ENCODE peak calls at places on chromosome 6, in eight cellular contexts. A is fibroblast of lung, R is transverse colon, U is colonic mucosa, B is body of pancreas, Q is mesenchymal stem cell, S is SK-N-SH, H is OCI-LY7. G is an unnamed sample. For H3K4me1, the result is how much of the 10 kb centered on the place peaks cover.

GRCh38 chr6:13485303-13485702 is 2.1 kb downstream of the GFOD1 start:
- DNase-seq in B (no peak), H (no peak), R (no peak), U (no peak), S (no peak), A (no peak), Q (no peak), G (no peak)

GRCh38 chr6:54244430-54244829 is 63.8 kb upstream of the TINAG start:
- DNase-seq in H (peak), B (no peak), Q (peak), U (no peak), R (no peak), A (peak), S (peak), G (peak)

GRCh38 chr6:114739656-114740055 is 396.8 kb upstream of the HS3ST5 start:
- DNase-seq in Q (no peak), S (no peak), U (no peak), R (no peak), H (no peak), B (no peak), A (no peak), G (no peak)

GRCh38 chr6:79455446-79455845 is 81.8 kb downstream of the LCA5 start:
- DNase-seq in U (no peak), H (no peak), B (no peak), Q (no peak), R (no peak), A (no peak), S (no peak), G (no peak)

GRCh38 chr6:30810813-30811329 is 66.5 kb upstream of the IER3 start:
- DNase-seq in R (peak), B (no peak), H (no peak), U (peak), Q (no peak), A (no peak), S (no peak), G (no peak)

GRCh38 chr6:65071480-65071879 is 635.5 kb downstream of the EYS start:
- DNase-seq in S (no peak), R (no peak), B (no peak), H (no peak), U (no peak), Q (no peak), A (no peak), G (no peak)

GRCh38 chr6:158018851-158019361 is 37.2 kb downstream of the SYNJ2 start:
- DNase-seq in S (no peak), U (no peak), R (no peak), A (peak), Q (peak), B (no peak), H (no peak), G (peak)

GRCh38 chr6:104525677-104526322 is 333.9 kb downstream of the HACE1 start:
- DNase-seq in B (peak), Q (peak), U (peak), H (peak), S (peak), R (peak), A (peak), G (peak)

GRCh38 chr6:168040856-168041496 is 38.0 kb downstream of the FRMD1 start:
- DNase-seq in R (no peak), H (no peak), U (no peak), Q (no peak), A (no peak), B (no peak), S (no peak), G (no peak)

GRCh38 chr6:149896491-149896890 is 1.4 kb downstream of the RAET1E start:
- DNase-seq in S (no peak), H (no peak), U (no peak), B (no peak), R (no peak), A (peak), Q (peak), G (peak)

GRCh38 chr6:144809120-144809519 is 524.0 kb downstream of the UTRN start:
- DNase-seq in A (peak), U (no peak), Q (peak), R (no peak), B (no peak), H (no peak), S (no peak), G (no peak)

GRCh38 chr6:30394139-30394538 is 49.2 kb downstream of the RPP21 start:
- DNase-seq in S (no peak), Q (no peak), H (no peak), B (no peak), R (peak), A (no peak), U (peak), G (no peak)

GRCh38 chr6:90835584-90836212 is 248.8 kb upstream of the MAP3K7 start:
- DNase-seq in A (no peak), U (peak), H (no peak), B (peak), S (no peak), Q (no peak), R (peak), G (no peak)

GRCh38 chr6:13251242-13251641 is 77.1 kb downstream of the TBC1D7 start:
- DNase-seq in R (no peak), Q (no peak), S (no peak), U (no peak), B (no peak), H (no peak), A (no peak), G (no peak)

GRCh38 chr6:80742481-80742880 is 636.0 kb downstream of the BCKDHB start:
- DNase-seq in B (no peak), A (peak), H (peak), Q (peak), U (no peak), S (no peak), R (no peak), G (peak)

GRCh38 chr6:6515691-6516607 is 72.6 kb upstream of the LY86 start:
- DNase-seq in S (no peak), U (no peak), R (no peak), B (no peak), H (no peak), Q (no peak), A (no peak), G (no peak)

GRCh38 chr6:115896538-115897129 is 164.1 kb downstream of the FRK start:
- DNase-seq in Q (peak), A (peak), B (peak), H (peak), U (no peak), S (peak), R (no peak), G (peak)

GRCh38 chr6:106194949-106195919 is 109.1 kb downstream of the PRDM1 start:
- DNase-seq in B (no peak), S (no peak), R (no peak), H (no peak), Q (no peak), A (peak), U (no peak), G (peak)

GRCh38 chr6:43243649-43244321 is 504 bp downstream of the TTBK1 start:
- DNase-seq in B (no peak), Q (no peak), H (no peak), S (peak), A (no peak), R (no peak), U (no peak), G (no peak)

GRCh38 chr6:37125779-37126553 is 44.0 kb upstream of the PIM1 start:
- DNase-seq in R (no peak), H (no peak), Q (no peak), B (no peak), A (peak), U (no peak), S (no peak), G (no peak)
- H3K4me3 ChIP-seq in R (no peak), H (no peak), Q (no peak), B (no peak), A (no peak), U (no peak), S (no peak), G (no peak)

GRCh38 chr6:56807335-56807991 is 147.4 kb upstream of the BEND6 start:
- DNase-seq in R (no peak), A (peak), B (no peak), U (no peak), S (no peak), Q (peak), H (no peak), G (peak)
- H3K4me1 ChIP-seq in R (under half), A (under half), B (under half), U (under half), S (under half), Q (under half), H (under half), G (half or more)

DNA sequence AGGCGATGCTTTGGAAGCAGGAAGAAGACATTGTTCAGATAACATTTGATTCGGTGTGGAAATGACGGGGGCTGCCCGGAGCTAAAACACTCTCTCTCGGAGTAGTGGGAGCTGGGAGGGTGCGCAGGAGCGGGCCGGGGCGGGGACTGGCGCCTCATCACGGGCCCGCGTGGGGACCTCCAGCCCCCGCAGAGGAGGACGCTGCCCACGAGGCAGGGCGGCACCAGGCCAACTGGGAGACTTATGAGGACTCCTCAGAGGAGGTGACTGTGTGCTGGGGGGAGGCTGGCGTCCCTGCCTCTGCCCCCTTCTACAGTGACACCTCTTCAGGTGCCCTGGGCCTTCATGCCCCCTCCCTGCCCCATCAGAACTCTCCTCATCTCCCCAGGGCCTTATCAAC is 15.2 kb downstream of the DDO start:
- DNase-seq in S (no peak), U (no peak), B (no peak), H (no peak), A (no peak), R (no peak), Q (no peak), G (no peak)
- H3K4me3 ChIP-seq in S (no peak), U (peak), B (no peak), H (no peak), A (peak), R (peak), Q (peak), G (peak)

GRCh38 chr6:34961082-34961481 is 72.0 kb downstream of the ANKS1A start:
- DNase-seq in U (no peak), Q (no peak), S (no peak), B (no peak), A (no peak), H (no peak), R (no peak), G (no peak)
- H3K4me1 ChIP-seq in U (under half), Q (under half), S (under half), B (under half), A (under half), H (under half), R (under half), G (under half)

GRCh38 chr6:170434114-170434820 is 118.8 kb downstream of the PSMB1 start:
- DNase-seq in U (no peak), R (no peak), A (peak), B (no peak), Q (no peak), H (no peak), S (no peak), G (no peak)

GRCh38 chr6:170435766-170436165 is 117.3 kb downstream of the PSMB1 start:
- DNase-seq in S (no peak), R (no peak), B (no peak), A (no peak), H (no peak), U (no peak), Q (no peak), G (no peak)

GRCh38 chr6:170436209-170436809 is 116.8 kb downstream of the PSMB1 start:
- DNase-seq in R (no peak), H (no peak), A (no peak), Q (no peak), U (no peak), B (no peak), S (no peak), G (no peak)

GRCh38 chr6:170433163-170434095 is 119.7 kb downstream of the PSMB1 start:
- DNase-seq in R (no peak), U (no peak), S (no peak), Q (no peak), A (no peak), B (no peak), H (no peak), G (no peak)

DNA sequence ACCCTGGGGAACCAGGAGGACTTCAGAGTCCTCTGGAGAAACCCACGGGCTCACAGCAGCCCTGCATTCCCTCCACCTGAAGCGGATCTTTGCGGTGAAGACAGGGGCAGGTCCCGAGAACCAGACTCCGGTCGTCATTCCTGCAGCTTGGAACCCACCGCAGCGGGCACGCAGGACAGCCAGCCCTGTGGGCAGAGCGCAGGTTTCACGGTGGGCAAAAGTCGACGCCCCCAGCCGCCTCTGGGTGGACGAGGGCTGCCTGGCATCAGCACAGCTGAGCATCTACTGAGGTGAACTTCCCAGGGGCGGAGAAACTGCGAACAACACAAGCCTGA is 118.3 kb downstream of the PSMB1 start:
- DNase-seq in H (no peak), S (no peak), B (no peak), R (no peak), A (no peak), Q (no peak), U (no peak), G (no peak)
- H3K4me3 ChIP-seq in H (no peak), S (no peak), B (no peak), R (no peak), A (no peak), Q (no peak), U (no peak), G (no peak)

GRCh38 chr6:14775528-14775927 is 470.3 kb upstream of the JARID2 start:
- DNase-seq in S (no peak), B (no peak), R (no peak), U (no peak), Q (no peak), H (no peak), A (no peak), G (no peak)
- H3K4me1 ChIP-seq in S (under half), B (under half), R (under half), U (under half), Q (under half), H (under half), A (under half), G (under half)

DNA sequence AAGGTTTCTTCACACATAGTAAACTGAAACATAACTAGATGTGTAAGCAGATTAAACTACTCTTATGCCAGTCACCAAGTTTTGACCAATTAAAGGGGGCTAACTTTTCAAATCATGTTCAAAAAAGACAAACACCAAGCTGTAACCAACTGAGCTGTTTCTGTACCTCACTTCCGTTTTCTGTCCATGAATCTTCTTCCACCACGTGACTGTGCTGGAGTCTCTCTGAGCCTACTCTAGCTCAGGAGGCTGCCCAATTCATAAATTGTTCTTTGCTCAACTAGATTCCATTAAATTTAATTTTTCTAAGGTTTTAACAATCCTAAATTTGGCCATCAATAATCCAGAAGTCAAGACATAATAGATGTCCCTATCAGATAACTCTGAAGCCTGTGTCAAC is 229.4 kb downstream of the FNDC1 start:
- DNase-seq in B (no peak), U (no peak), R (no peak), Q (no peak), S (no peak), H (peak), A (no peak), G (no peak)
- H3K4me3 ChIP-seq in B (no peak), U (no peak), R (no peak), Q (no peak), S (no peak), H (no peak), A (no peak), G (no peak)

G was measured in adipocyte.